ENCODE peak calls at places on chromosomes 2 and 18, in eight cellular contexts. One of them, this sample, is unnamed.

GRCh38 chr2:120988051-120988707 is 252.5 kb downstream of the GLI2 start:
- DNase-seq in BE2C: no peak
- DNase-seq in GM12865: no peak
- DNase-seq in epithelial cell of esophagus: no peak
- DNase-seq in sigmoid colon: no peak
- DNase-seq in gastrocnemius medialis: no peak
- DNase-seq in tibial artery: peak; percentile 9
- DNase-seq in fibroblast of pulmonary artery: no peak
- DNase-seq in this sample: no peak

GRCh38 chr2:47056374-47056773 is 98.7 kb downstream of the STPG4 start:
- DNase-seq in BE2C: peak; percentile 92
- DNase-seq in GM12865: no peak
- DNase-seq in epithelial cell of esophagus: no peak
- DNase-seq in sigmoid colon: no peak
- DNase-seq in gastrocnemius medialis: no peak
- DNase-seq in tibial artery: no peak
- DNase-seq in fibroblast of pulmonary artery: peak; percentile 79
- DNase-seq in this sample: peak; percentile 68

GRCh38 chr2:240404174-240404852 is 31.1 kb upstream of the GPC1 start:
- DNase-seq in BE2C: no peak
- DNase-seq in GM12865: no peak
- DNase-seq in epithelial cell of esophagus: no peak
- DNase-seq in sigmoid colon: no peak
- DNase-seq in gastrocnemius medialis: peak; percentile 2
- DNase-seq in tibial artery: no peak
- DNase-seq in fibroblast of pulmonary artery: no peak
- DNase-seq in this sample: no peak

GRCh38 chr18:80086281-80086680 is 22.8 kb upstream of the ADNP2 start:
- DNase-seq in BE2C: no peak
- DNase-seq in GM12865: no peak
- DNase-seq in epithelial cell of esophagus: peak; percentile 34
- DNase-seq in sigmoid colon: no peak
- DNase-seq in gastrocnemius medialis: no peak
- DNase-seq in tibial artery: no peak
- DNase-seq in fibroblast of pulmonary artery: no peak
- DNase-seq in this sample: no peak

GRCh38 chr2:81087646-81088045 is 783.1 kb upstream of the LRRTM1 start:
- DNase-seq in BE2C: no peak
- DNase-seq in GM12865: no peak
- DNase-seq in epithelial cell of esophagus: no peak
- DNase-seq in sigmoid colon: no peak
- DNase-seq in gastrocnemius medialis: no peak
- DNase-seq in tibial artery: no peak
- DNase-seq in fibroblast of pulmonary artery: no peak
- DNase-seq in this sample: no peak

GRCh38 chr2:200615247-200615646 is 29.4 kb downstream of the AOX1 start:
- DNase-seq in BE2C: no peak
- DNase-seq in GM12865: peak; percentile 28
- DNase-seq in epithelial cell of esophagus: peak; percentile 78
- DNase-seq in sigmoid colon: no peak
- DNase-seq in gastrocnemius medialis: no peak
- DNase-seq in tibial artery: no peak
- DNase-seq in fibroblast of pulmonary artery: peak; percentile 85
- DNase-seq in this sample: peak; percentile 16

GRCh38 chr2:145906356-145906755 is 1386.4 kb upstream of the ZEB2 start:
- DNase-seq in BE2C: no peak
- DNase-seq in GM12865: no peak
- DNase-seq in epithelial cell of esophagus: peak; percentile 80
- DNase-seq in sigmoid colon: no peak
- DNase-seq in gastrocnemius medialis: no peak
- DNase-seq in tibial artery: no peak
- DNase-seq in fibroblast of pulmonary artery: peak; percentile 3
- DNase-seq in this sample: no peak

GRCh38 chr2:231364961-231365810 is 30.3 kb upstream of the B3GNT7 start:
- DNase-seq in BE2C: peak; percentile 95
- DNase-seq in GM12865: no peak
- DNase-seq in epithelial cell of esophagus: peak; percentile 94
- DNase-seq in sigmoid colon: peak; percentile 62
- DNase-seq in gastrocnemius medialis: no peak
- DNase-seq in tibial artery: no peak
- DNase-seq in fibroblast of pulmonary artery: peak; percentile 79
- DNase-seq in this sample: peak; percentile 63

GRCh38 chr2:178194600-178195389 is 483 bp downstream of the OSBPL6 start:
- DNase-seq in BE2C: peak; percentile 67
- DNase-seq in GM12865: peak; percentile 7
- DNase-seq in epithelial cell of esophagus: peak; percentile 67
- DNase-seq in sigmoid colon: peak; percentile 70
- DNase-seq in gastrocnemius medialis: peak; percentile 60
- DNase-seq in tibial artery: peak; percentile 33
- DNase-seq in fibroblast of pulmonary artery: peak; percentile 66
- DNase-seq in this sample: no peak

GRCh38 chr2:40430741-40431599 is 20.9 kb downstream of the SLC8A1 start:
- DNase-seq in BE2C: peak; percentile 78
- DNase-seq in GM12865: no peak
- DNase-seq in epithelial cell of esophagus: no peak
- DNase-seq in sigmoid colon: no peak
- DNase-seq in gastrocnemius medialis: no peak
- DNase-seq in tibial artery: no peak
- DNase-seq in fibroblast of pulmonary artery: no peak
- DNase-seq in this sample: no peak

GRCh38 chr2:8500124-8501054 is 181.5 kb upstream of the ID2 start:
- DNase-seq in BE2C: no peak
- DNase-seq in GM12865: no peak
- DNase-seq in epithelial cell of esophagus: peak; percentile 18
- DNase-seq in sigmoid colon: peak; percentile 66
- DNase-seq in gastrocnemius medialis: no peak
- DNase-seq in tibial artery: no peak
- DNase-seq in fibroblast of pulmonary artery: peak; percentile 17
- DNase-seq in this sample: no peak

GRCh38 chr18:25467226-25468065 is 115.5 kb upstream of the ZNF521 start:
- DNase-seq in BE2C: no peak
- DNase-seq in GM12865: no peak
- DNase-seq in epithelial cell of esophagus: no peak
- DNase-seq in sigmoid colon: no peak
- DNase-seq in gastrocnemius medialis: peak; percentile 95
- DNase-seq in tibial artery: peak; percentile 31
- DNase-seq in fibroblast of pulmonary artery: no peak
- DNase-seq in this sample: no peak

GRCh38 chr2:166133653-166134052 is 5.8 kb upstream of the SCN1A start:
- DNase-seq in BE2C: no peak
- DNase-seq in GM12865: no peak
- DNase-seq in epithelial cell of esophagus: no peak
- DNase-seq in sigmoid colon: no peak
- DNase-seq in gastrocnemius medialis: no peak
- DNase-seq in tibial artery: no peak
- DNase-seq in fibroblast of pulmonary artery: no peak
- DNase-seq in this sample: no peak

DNA sequence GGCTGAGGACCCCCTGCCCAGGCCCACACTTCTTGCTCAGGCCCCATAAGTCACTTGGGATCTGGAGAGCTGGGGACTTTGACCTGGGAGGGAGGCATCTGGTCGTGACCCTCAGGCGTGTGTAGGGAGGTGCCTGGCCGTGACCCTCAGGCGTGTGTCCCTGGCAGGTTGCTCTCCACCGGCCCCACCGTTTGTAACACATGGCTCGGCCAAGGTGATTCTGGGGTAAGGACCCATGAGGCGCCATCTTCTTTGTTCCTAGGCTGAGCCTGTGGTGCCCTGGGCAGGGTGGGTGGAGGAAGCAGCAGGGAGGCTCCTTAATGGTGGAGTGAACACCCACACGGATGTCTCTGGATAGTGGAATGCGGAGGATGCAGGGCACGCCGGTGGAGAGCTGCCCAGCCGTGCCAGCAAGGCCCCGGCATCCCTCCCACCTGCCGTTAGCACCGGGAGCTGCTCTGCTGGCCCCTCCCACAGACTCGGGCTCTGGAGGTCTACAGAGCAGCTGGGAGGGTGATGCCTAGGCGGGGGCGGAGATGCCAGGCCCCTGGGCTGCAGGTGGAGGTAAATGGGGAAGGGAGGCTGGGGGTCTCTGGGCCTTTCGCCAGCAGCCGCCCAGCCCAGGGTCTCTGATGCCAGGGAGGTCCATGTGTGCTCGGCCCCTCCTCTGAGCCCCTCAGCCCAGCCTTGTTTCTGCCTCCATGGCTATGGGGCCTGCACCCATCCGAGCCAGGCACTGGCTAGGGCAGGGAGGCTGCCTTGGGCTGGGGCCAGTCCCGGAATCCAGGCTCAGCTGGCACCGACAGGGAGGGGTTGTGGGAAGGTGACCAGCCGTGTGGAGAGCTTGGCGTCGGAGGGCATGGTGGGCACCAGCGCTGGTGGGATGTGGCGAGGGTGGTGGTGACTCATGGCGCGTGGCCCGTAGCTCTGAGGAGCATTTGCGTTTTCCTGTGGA is 1.1 kb upstream of the GAL3ST2 start:
- DNase-seq in BE2C: peak; percentile 18
- DNase-seq in GM12865: no peak
- DNase-seq in epithelial cell of esophagus: no peak
- DNase-seq in sigmoid colon: peak; percentile 57
- DNase-seq in gastrocnemius medialis: no peak
- DNase-seq in tibial artery: peak; percentile 14
- DNase-seq in fibroblast of pulmonary artery: no peak
- DNase-seq in this sample: no peak
- H3K4me3 ChIP-seq in BE2C: no peak overlapping the region
- H3K4me3 ChIP-seq in GM12865: no peak overlapping the region
- H3K4me3 ChIP-seq in epithelial cell of esophagus: no peak overlapping the region
- H3K4me3 ChIP-seq in sigmoid colon: no peak overlapping the region
- H3K4me3 ChIP-seq in gastrocnemius medialis: no peak overlapping the region
- H3K4me3 ChIP-seq in tibial artery: no peak overlapping the region
- H3K4me3 ChIP-seq in fibroblast of pulmonary artery: no peak overlapping the region
- H3K4me3 ChIP-seq in this sample: no peak overlapping the region

DNA sequence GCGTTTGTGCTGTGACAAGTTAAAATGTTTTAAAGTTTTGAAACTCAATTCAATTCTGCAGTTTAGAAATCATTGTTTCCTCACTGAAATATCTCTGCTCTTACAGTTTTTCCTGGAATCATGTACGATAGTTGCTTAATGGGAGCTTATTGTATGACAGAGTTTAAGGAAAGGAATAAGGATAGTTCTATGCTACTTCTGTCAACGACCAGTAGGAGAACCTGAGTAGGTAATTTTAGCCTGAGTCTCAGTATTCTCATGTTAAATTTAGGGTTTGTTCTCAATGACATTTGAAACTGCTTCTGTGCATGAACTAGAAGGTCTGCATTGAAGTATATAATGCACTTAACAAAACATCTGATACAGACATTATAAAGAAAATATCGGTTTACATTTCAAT is 361.1 kb downstream of the CPS1 start:
- DNase-seq in BE2C: no peak
- DNase-seq in GM12865: no peak
- DNase-seq in epithelial cell of esophagus: no peak
- DNase-seq in sigmoid colon: no peak
- DNase-seq in gastrocnemius medialis: no peak
- DNase-seq in tibial artery: no peak
- DNase-seq in fibroblast of pulmonary artery: no peak
- DNase-seq in this sample: no peak
- H3K4me3 ChIP-seq in BE2C: no peak overlapping the region
- H3K4me3 ChIP-seq in GM12865: no peak overlapping the region
- H3K4me3 ChIP-seq in epithelial cell of esophagus: no peak overlapping the region
- H3K4me3 ChIP-seq in sigmoid colon: no peak overlapping the region
- H3K4me3 ChIP-seq in gastrocnemius medialis: no peak overlapping the region
- H3K4me3 ChIP-seq in tibial artery: no peak overlapping the region
- H3K4me3 ChIP-seq in fibroblast of pulmonary artery: no peak overlapping the region
- H3K4me3 ChIP-seq in this sample: no peak overlapping the region

DNA sequence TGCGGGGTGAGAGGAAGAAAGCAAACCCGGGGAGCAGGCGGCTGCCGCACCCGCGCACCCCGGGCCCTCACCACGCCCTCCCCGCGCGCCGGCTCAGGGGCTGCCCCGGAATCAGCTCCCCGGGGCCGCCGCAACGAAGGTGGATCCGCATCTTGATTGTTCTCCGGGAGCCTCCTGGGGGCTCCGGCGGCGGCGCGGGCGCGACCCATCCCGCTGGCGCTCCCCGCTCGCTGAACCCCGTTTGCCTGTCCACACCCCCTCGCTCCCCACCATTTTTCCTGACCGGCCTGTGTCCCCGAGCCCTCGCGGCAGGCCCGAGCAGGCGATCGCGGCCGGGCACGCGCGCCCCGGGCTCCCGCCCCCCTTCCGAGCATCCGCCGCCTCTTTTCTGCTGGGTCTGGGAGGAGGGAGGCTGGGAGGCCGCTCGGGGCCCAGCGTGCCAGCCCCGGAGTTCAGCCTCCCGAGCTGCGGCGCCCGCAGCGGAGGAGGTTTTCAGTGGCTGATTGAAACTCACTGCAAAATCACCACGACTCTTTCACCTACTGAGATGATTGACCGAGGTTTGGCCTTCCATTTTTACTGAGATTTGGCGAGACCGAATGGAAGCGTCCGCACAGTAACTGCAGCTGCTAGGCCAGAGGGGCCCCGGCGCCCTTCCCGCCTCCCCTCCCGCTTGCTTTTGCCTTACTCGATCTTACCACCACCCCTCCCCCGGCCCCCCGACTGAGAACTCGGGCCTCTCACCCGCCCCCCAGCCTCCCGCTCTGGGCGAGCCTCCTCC is 4.7 kb downstream of the SOX11 start:
- DNase-seq in BE2C: no peak
- DNase-seq in GM12865: no peak
- DNase-seq in epithelial cell of esophagus: no peak
- DNase-seq in sigmoid colon: peak; percentile 70
- DNase-seq in gastrocnemius medialis: no peak
- DNase-seq in tibial artery: no peak
- DNase-seq in fibroblast of pulmonary artery: peak; percentile 13
- DNase-seq in this sample: no peak
- H3K4me3 ChIP-seq in BE2C: peak overlapping the region; percentile 45
- H3K4me3 ChIP-seq in GM12865: no peak overlapping the region
- H3K4me3 ChIP-seq in epithelial cell of esophagus: peak overlapping the region; percentile 53
- H3K4me3 ChIP-seq in sigmoid colon: peak overlapping the region; percentile 40
- H3K4me3 ChIP-seq in gastrocnemius medialis: peak overlapping the region; percentile 39
- H3K4me3 ChIP-seq in tibial artery: peak overlapping the region; percentile 32
- H3K4me3 ChIP-seq in fibroblast of pulmonary artery: peak overlapping the region; percentile 28
- H3K4me3 ChIP-seq in this sample: peak overlapping the region; percentile 78

GRCh38 chr2:222888716-222889115 is 27.9 kb downstream of the ACSL3 start:
- DNase-seq in BE2C: no peak
- DNase-seq in GM12865: no peak
- DNase-seq in epithelial cell of esophagus: peak; percentile 53
- DNase-seq in sigmoid colon: no peak
- DNase-seq in gastrocnemius medialis: no peak
- DNase-seq in tibial artery: no peak
- DNase-seq in fibroblast of pulmonary artery: no peak
- DNase-seq in this sample: no peak

GRCh38 chr2:222893716-222894115 is 32.9 kb downstream of the ACSL3 start:
- DNase-seq in BE2C: no peak
- DNase-seq in GM12865: no peak
- DNase-seq in epithelial cell of esophagus: no peak
- DNase-seq in sigmoid colon: no peak
- DNase-seq in gastrocnemius medialis: no peak
- DNase-seq in tibial artery: no peak
- DNase-seq in fibroblast of pulmonary artery: no peak
- DNase-seq in this sample: no peak

GRCh38 chr2:222895143-222895542 is 34.3 kb downstream of the ACSL3 start:
- DNase-seq in BE2C: no peak
- DNase-seq in GM12865: no peak
- DNase-seq in epithelial cell of esophagus: no peak
- DNase-seq in sigmoid colon: no peak
- DNase-seq in gastrocnemius medialis: no peak
- DNase-seq in tibial artery: no peak
- DNase-seq in fibroblast of pulmonary artery: no peak
- DNase-seq in this sample: no peak

GRCh38 chr2:222892321-222892720 is 31.5 kb downstream of the ACSL3 start:
- DNase-seq in BE2C: no peak
- DNase-seq in GM12865: no peak
- DNase-seq in epithelial cell of esophagus: peak; percentile 65
- DNase-seq in sigmoid colon: no peak
- DNase-seq in gastrocnemius medialis: no peak
- DNase-seq in tibial artery: no peak
- DNase-seq in fibroblast of pulmonary artery: peak; percentile 77
- DNase-seq in this sample: no peak

GRCh38 chr2:222891890-222892289 is 31.1 kb downstream of the ACSL3 start:
- DNase-seq in BE2C: no peak
- DNase-seq in GM12865: no peak
- DNase-seq in epithelial cell of esophagus: no peak
- DNase-seq in sigmoid colon: no peak
- DNase-seq in gastrocnemius medialis: no peak
- DNase-seq in tibial artery: no peak
- DNase-seq in fibroblast of pulmonary artery: peak; percentile 44
- DNase-seq in this sample: no peak
- H3K4me3 ChIP-seq in BE2C: no peak overlapping the region
- H3K4me3 ChIP-seq in GM12865: no peak overlapping the region
- H3K4me3 ChIP-seq in epithelial cell of esophagus: no peak overlapping the region
- H3K4me3 ChIP-seq in sigmoid colon: no peak overlapping the region
- H3K4me3 ChIP-seq in gastrocnemius medialis: peak overlapping the region; percentile 5
- H3K4me3 ChIP-seq in tibial artery: no peak overlapping the region
- H3K4me3 ChIP-seq in fibroblast of pulmonary artery: peak overlapping the region; percentile 16
- H3K4me3 ChIP-seq in this sample: no peak overlapping the region

This sample was measured in AG04450.